ENCODE peak calls at places on chromosomes 3 and 15, in seven cellular contexts. L is right atrium auricular region, H is HCT116, E is upper lobe of right lung, Z is right lobe of liver, R is PC-3, B is testis. V is an unnamed sample. For H3K4me1 and H3K9me3, the result is how much of the 10 kb centered on the place peaks cover.

GRCh38 chr3:94453864-94454263 is 391.0 kb downstream of the NSUN3 start:
- DNase-seq in Z (no peak), R (no peak), B (no peak), E (no peak), H (no peak), L (no peak), V (no peak)

GRCh38 chr15:37098468-37099320 is 1.7 kb downstream of the MEIS2 start:
- DNase-seq in Z (peak), B (peak), L (no peak), E (no peak), H (no peak), R (peak), V (no peak)

GRCh38 chr3:68973635-68974034 is 39.8 kb downstream of the EOGT start:
- DNase-seq in B (no peak), R (no peak), H (no peak), Z (no peak), L (no peak), E (no peak), V (no peak)

GRCh38 chr15:89019436-89019835 is 68.8 kb upstream of the ABHD2 start:
- DNase-seq in H (no peak), L (no peak), Z (no peak), E (no peak), B (no peak), R (no peak), V (no peak)

GRCh38 chr3:69218079-69218478 is 95.7 kb upstream of the LMOD3 start:
- DNase-seq in Z (no peak), B (no peak), E (no peak), H (no peak), L (no peak), R (no peak), V (no peak)

GRCh38 chr15:41334293-41335120 is 1.8 kb downstream of the NUSAP1 start:
- DNase-seq in H (no peak), L (no peak), R (peak), B (no peak), E (no peak), Z (no peak), V (no peak)

GRCh38 chr3:37447732-37448131 is 273.4 kb upstream of the LRRFIP2 start:
- DNase-seq in Z (no peak), E (no peak), L (no peak), R (no peak), H (no peak), B (no peak), V (no peak)

GRCh38 chr3:118527527-118528044 is 507.1 kb downstream of the IGSF11 start:
- DNase-seq in H (no peak), Z (no peak), R (no peak), E (no peak), B (no peak), L (no peak), V (no peak)

GRCh38 chr3:133293397-133294107 is 106.3 kb upstream of the BFSP2 start:
- DNase-seq in Z (no peak), L (no peak), H (no peak), R (no peak), B (no peak), E (no peak), V (no peak)

GRCh38 chr3:71186816-71187215 is 396.7 kb downstream of the FOXP1 start:
- DNase-seq in L (no peak), E (no peak), B (no peak), H (no peak), R (no peak), Z (peak), V (no peak)

GRCh38 chr3:62233065-62233464 is 140.3 kb downstream of the FEZF2 start:
- DNase-seq in E (no peak), B (no peak), R (no peak), H (no peak), L (no peak), Z (no peak), V (no peak)

GRCh38 chr15:64981812-64982431 is 7.8 kb downstream of the SPG21 start:
- DNase-seq in H (no peak), Z (peak), L (no peak), R (no peak), B (no peak), E (no peak), V (no peak)

GRCh38 chr15:101124731-101125558 is 126.9 kb downstream of the CHSY1 start:
- DNase-seq in Z (no peak), L (no peak), R (peak), E (no peak), H (peak), B (no peak), V (no peak)

GRCh38 chr3:53190659-53191058 is 29.6 kb downstream of the PRKCD start:
- DNase-seq in H (no peak), R (no peak), Z (no peak), B (no peak), L (no peak), E (no peak), V (no peak)

GRCh38 chr3:46922871-46923558 is 45.5 kb downstream of the PTH1R start:
- DNase-seq in R (no peak), H (no peak), L (no peak), Z (peak), B (no peak), E (no peak), V (peak)

GRCh38 chr15:45521596-45522167 is 873 bp downstream of the SLC30A4 start:
- DNase-seq in E (no peak), H (no peak), Z (no peak), B (no peak), L (no peak), R (no peak), V (no peak)

GRCh38 chr3:159711560-159712333 is 276.9 kb upstream of the IL12A start:
- DNase-seq in L (no peak), H (no peak), B (no peak), Z (no peak), E (no peak), R (peak), V (no peak)

GRCh38 chr3:13294442-13295351 is 125.4 kb downstream of the NUP210 start:
- DNase-seq in R (no peak), B (no peak), E (peak), L (no peak), Z (no peak), H (no peak), V (peak)

GRCh38 chr3:147360936-147361670 is 45.2 kb downstream of the ZIC4 start:
- DNase-seq in B (no peak), Z (no peak), H (no peak), E (no peak), L (no peak), R (no peak), V (no peak)

GRCh38 chr3:108804437-108804836 is 18.1 kb upstream of the TRAT1 start:
- DNase-seq in Z (no peak), L (no peak), B (no peak), R (peak), E (no peak), H (no peak), V (no peak)

GRCh38 chr3:51845129-51845528 is 16.3 kb upstream of the IQCF2 start:
- DNase-seq in Z (no peak), H (no peak), E (no peak), R (no peak), L (no peak), B (no peak), V (no peak)

GRCh38 chr3:52480768-52481715 is 14.1 kb upstream of the STAB1 start:
- DNase-seq in Z (peak), H (no peak), R (no peak), E (peak), B (peak), L (no peak), V (no peak)

GRCh38 chr3:33732394-33732793 is 14.3 kb upstream of the CLASP2 start:
- DNase-seq in B (no peak), E (no peak), R (peak), Z (no peak), L (no peak), H (no peak), V (no peak)

GRCh38 chr15:56361978-56362377 is 3.2 kb upstream of the TEX9 start:
- DNase-seq in L (no peak), B (no peak), R (no peak), E (no peak), Z (no peak), H (no peak), V (no peak)

GRCh38 chr3:81742581-81742980 is 18.9 kb downstream of the GBE1 start:
- DNase-seq in R (no peak), E (no peak), H (no peak), L (no peak), Z (no peak), B (no peak), V (no peak)

GRCh38 chr15:55290361-55291057 is 896 bp upstream of the RAB27A start:
- DNase-seq in E (peak), L (peak), R (peak), B (peak), H (peak), Z (peak), V (peak)
- H3K4me3 ChIP-seq in E (peak), L (peak), R (peak), B (peak), H (peak), Z (peak), V (peak)

GRCh38 chr15:66758844-66759243 is 56.8 kb downstream of the SMAD6 start:
- DNase-seq in Z (no peak), B (no peak), L (no peak), R (peak), H (no peak), E (no peak), V (no peak)
- H3K4me1 ChIP-seq in Z (under half), B (under half), L (under half), R (half or more), H (under half), E (half or more), V (half or more)

GRCh38 chr3:177314897-177315296 is 117.6 kb upstream of the TBL1XR1 start:
- DNase-seq in L (no peak), H (no peak), Z (no peak), R (no peak), B (no peak), E (no peak), V (no peak)
- H3K9me3 ChIP-seq in L (under half), H (under half), Z (under half), R (under half), B (under half), E (under half), V (under half)

GRCh38 chr3:185651971-185652370 is 65.9 kb downstream of the SENP2 start:
- DNase-seq in H (no peak), Z (no peak), R (no peak), L (peak), E (no peak), B (no peak), V (no peak)
- H3K4me3 ChIP-seq in H (no peak), Z (no peak), R (no peak), L (no peak), E (no peak), B (no peak), V (no peak)

GRCh38 chr3:171842864-171843511 is at the start of gene TMEM212:
- DNase-seq in R (no peak), L (no peak), B (no peak), E (no peak), Z (no peak), H (no peak), V (no peak)

GRCh38 chr3:171840484-171840830 is 2.7 kb upstream of the TMEM212 start:
- DNase-seq in Z (no peak), B (no peak), L (no peak), E (no peak), R (no peak), H (no peak), V (no peak)

GRCh38 chr3:171840831-171841619 is 2.1 kb upstream of the TMEM212 start:
- DNase-seq in B (peak), E (no peak), R (no peak), L (no peak), H (no peak), Z (peak), V (no peak)

GRCh38 chr3:171839270-171839669 is 3.9 kb upstream of the TMEM212 start:
- DNase-seq in R (no peak), Z (no peak), E (no peak), L (no peak), B (no peak), H (no peak), V (no peak)

GRCh38 chr3:171841620-171842000 is 1.5 kb upstream of the TMEM212 start:
- DNase-seq in L (no peak), E (no peak), H (no peak), R (no peak), Z (no peak), B (no peak), V (no peak)
- H3K4me1 ChIP-seq in L (under half), E (under half), H (under half), R (under half), Z (under half), B (under half), V (under half)